ENCODE peak calls at places on chromosomes 2 and 18, in seven cellular contexts. One of them, this sample, is unnamed.

GRCh38 chr2:223560704-223561435 is 41.3 kb downstream of the SCG2 start:
- DNase-seq in mucosa of descending colon: no peak
- DNase-seq in cardiac muscle cell: no peak
- DNase-seq in K562: no peak
- DNase-seq in adrenal gland: no peak
- DNase-seq in astrocyte of the spinal cord: peak
- DNase-seq in upper lobe of right lung: peak
- DNase-seq in this sample: peak

GRCh38 chr2:112995346-112995920 is 9.8 kb upstream of the IL36A start:
- DNase-seq in mucosa of descending colon: no peak
- DNase-seq in cardiac muscle cell: no peak
- DNase-seq in K562: no peak
- DNase-seq in adrenal gland: no peak
- DNase-seq in astrocyte of the spinal cord: no peak
- DNase-seq in upper lobe of right lung: no peak
- DNase-seq in this sample: no peak

GRCh38 chr2:212177724-212178123 is 360.9 kb downstream of the ERBB4 start:
- DNase-seq in mucosa of descending colon: no peak
- DNase-seq in cardiac muscle cell: peak
- DNase-seq in K562: no peak
- DNase-seq in adrenal gland: no peak
- DNase-seq in astrocyte of the spinal cord: no peak
- DNase-seq in upper lobe of right lung: no peak
- DNase-seq in this sample: no peak

GRCh38 chr2:160703648-160704585 is 210.3 kb upstream of the RBMS1 start:
- DNase-seq in mucosa of descending colon: no peak
- DNase-seq in cardiac muscle cell: no peak
- DNase-seq in K562: no peak
- DNase-seq in adrenal gland: no peak
- DNase-seq in astrocyte of the spinal cord: no peak
- DNase-seq in upper lobe of right lung: no peak
- DNase-seq in this sample: no peak

GRCh38 chr2:133608291-133608690 is 40.0 kb upstream of the NCKAP5 start:
- DNase-seq in mucosa of descending colon: no peak
- DNase-seq in cardiac muscle cell: no peak
- DNase-seq in K562: no peak
- DNase-seq in adrenal gland: no peak
- DNase-seq in astrocyte of the spinal cord: no peak
- DNase-seq in upper lobe of right lung: no peak
- DNase-seq in this sample: no peak

GRCh38 chr18:40012931-40013609 is 1942.0 kb upstream of the PIK3C3 start:
- DNase-seq in mucosa of descending colon: no peak
- DNase-seq in cardiac muscle cell: no peak
- DNase-seq in K562: no peak
- DNase-seq in adrenal gland: no peak
- DNase-seq in astrocyte of the spinal cord: peak
- DNase-seq in upper lobe of right lung: no peak
- DNase-seq in this sample: no peak

GRCh38 chr2:24269270-24269669 is 91.1 kb downstream of the ITSN2 start:
- DNase-seq in mucosa of descending colon: no peak
- DNase-seq in cardiac muscle cell: no peak
- DNase-seq in K562: no peak
- DNase-seq in adrenal gland: no peak
- DNase-seq in astrocyte of the spinal cord: no peak
- DNase-seq in upper lobe of right lung: no peak
- DNase-seq in this sample: peak

GRCh38 chr18:80044072-80044471 is 9.8 kb downstream of the RBFA start:
- DNase-seq in mucosa of descending colon: no peak
- DNase-seq in cardiac muscle cell: no peak
- DNase-seq in K562: no peak
- DNase-seq in adrenal gland: no peak
- DNase-seq in astrocyte of the spinal cord: no peak
- DNase-seq in upper lobe of right lung: no peak
- DNase-seq in this sample: no peak

GRCh38 chr18:28718696-28719095 is 541.8 kb upstream of the CDH2 start:
- DNase-seq in mucosa of descending colon: no peak
- DNase-seq in cardiac muscle cell: no peak
- DNase-seq in K562: no peak
- DNase-seq in adrenal gland: no peak
- DNase-seq in astrocyte of the spinal cord: peak
- DNase-seq in upper lobe of right lung: no peak
- DNase-seq in this sample: no peak

GRCh38 chr2:37456479-37456878 is 112.0 kb downstream of the QPCT start:
- DNase-seq in mucosa of descending colon: peak
- DNase-seq in cardiac muscle cell: peak
- DNase-seq in K562: no peak
- DNase-seq in adrenal gland: no peak
- DNase-seq in astrocyte of the spinal cord: no peak
- DNase-seq in upper lobe of right lung: no peak
- DNase-seq in this sample: no peak

GRCh38 chr2:126975671-126976655 is 77.3 kb downstream of the TEX51 start:
- DNase-seq in mucosa of descending colon: no peak
- DNase-seq in cardiac muscle cell: peak
- DNase-seq in K562: no peak
- DNase-seq in adrenal gland: no peak
- DNase-seq in astrocyte of the spinal cord: no peak
- DNase-seq in upper lobe of right lung: no peak
- DNase-seq in this sample: no peak

GRCh38 chr2:199910338-199911051 is 598 bp upstream of the C2orf69 start:
- DNase-seq in mucosa of descending colon: no peak
- DNase-seq in cardiac muscle cell: no peak
- DNase-seq in K562: no peak
- DNase-seq in adrenal gland: no peak
- DNase-seq in astrocyte of the spinal cord: no peak
- DNase-seq in upper lobe of right lung: no peak
- DNase-seq in this sample: no peak

GRCh38 chr2:164891460-164891859 is 49.8 kb upstream of the COBLL1 start:
- DNase-seq in mucosa of descending colon: no peak
- DNase-seq in cardiac muscle cell: no peak
- DNase-seq in K562: no peak
- DNase-seq in adrenal gland: no peak
- DNase-seq in astrocyte of the spinal cord: no peak
- DNase-seq in upper lobe of right lung: no peak
- DNase-seq in this sample: no peak

GRCh38 chr2:114534728-114535084 is 92.3 kb downstream of the DPP10 start:
- DNase-seq in mucosa of descending colon: no peak
- DNase-seq in cardiac muscle cell: no peak
- DNase-seq in K562: no peak
- DNase-seq in adrenal gland: no peak
- DNase-seq in astrocyte of the spinal cord: no peak
- DNase-seq in upper lobe of right lung: no peak
- DNase-seq in this sample: no peak

DNA sequence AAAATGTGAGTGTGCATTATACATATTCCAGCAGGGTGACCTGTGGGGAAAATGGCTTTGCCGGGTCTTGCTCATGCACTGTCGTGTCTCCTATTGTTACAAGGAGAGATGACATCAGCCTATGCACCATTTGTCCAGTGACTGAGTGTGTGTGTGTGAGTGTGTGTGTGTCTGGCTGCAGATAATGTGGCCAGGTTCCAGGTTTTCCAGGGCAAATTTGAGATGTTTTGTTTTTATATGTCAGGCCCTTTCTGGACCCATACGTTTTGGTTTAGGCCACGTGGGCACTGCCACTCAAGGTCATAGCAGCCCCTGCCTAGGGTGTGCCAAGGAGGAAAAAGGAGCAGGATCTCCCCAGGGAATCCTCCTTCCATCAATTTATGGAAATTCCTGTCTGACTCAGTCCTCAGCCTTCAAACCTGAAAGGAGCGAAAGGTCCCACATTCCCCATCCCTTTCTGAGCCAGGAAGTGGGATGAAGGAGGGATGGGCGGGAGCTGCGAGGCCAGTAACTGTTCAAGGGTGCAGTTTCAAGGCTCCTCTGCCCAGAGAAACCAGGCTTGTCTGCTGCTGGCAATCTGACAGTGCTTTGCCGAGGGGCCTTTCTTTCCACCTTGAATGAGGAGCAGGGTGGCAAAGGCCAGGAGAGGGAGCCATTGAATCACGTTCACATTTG is 93.0 kb upstream of the SMAD2 start:
- DNase-seq in mucosa of descending colon: no peak
- DNase-seq in cardiac muscle cell: peak
- DNase-seq in K562: peak
- DNase-seq in adrenal gland: peak
- DNase-seq in astrocyte of the spinal cord: peak
- DNase-seq in upper lobe of right lung: peak
- DNase-seq in this sample: no peak
- TF ChIP-seq CTCF in mucosa of descending colon: no peak
- TF ChIP-seq CTCF in cardiac muscle cell: peak
- TF ChIP-seq CTCF in K562: no peak
- TF ChIP-seq CTCF in adrenal gland: no peak
- TF ChIP-seq CTCF in astrocyte of the spinal cord: peak
- TF ChIP-seq CTCF in upper lobe of right lung: peak
- TF ChIP-seq CTCF in this sample: peak

DNA sequence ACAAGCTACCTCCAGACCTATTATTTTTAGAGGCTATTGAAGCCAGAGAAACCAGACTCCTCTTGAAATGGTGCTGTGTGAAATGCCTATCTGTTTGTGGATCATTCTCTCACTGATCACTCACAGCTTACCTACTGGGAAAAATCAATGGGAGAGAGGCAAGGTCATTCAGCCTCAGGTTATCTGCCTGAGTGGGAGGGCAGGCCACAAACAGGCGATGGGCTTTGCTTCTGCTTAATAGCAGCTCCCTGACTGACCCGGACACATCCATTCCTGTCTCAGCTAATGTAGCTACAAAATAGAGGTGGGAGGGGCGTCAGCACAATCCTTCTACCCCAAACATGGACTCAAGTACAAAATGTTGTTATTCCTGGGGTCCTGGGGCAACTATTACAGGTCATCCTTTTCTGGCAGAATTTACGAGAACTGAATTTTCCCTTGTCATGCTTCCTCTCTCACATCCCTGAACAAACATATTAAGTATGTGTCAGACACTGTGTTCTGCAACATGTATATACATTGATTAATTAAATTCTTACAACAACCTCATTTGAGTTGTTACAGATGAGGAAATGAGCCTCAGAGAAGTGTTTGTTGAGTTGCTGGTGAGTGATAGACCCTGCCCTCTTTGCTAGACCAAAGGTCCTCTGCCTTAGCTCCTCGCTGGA is 60.4 kb downstream of the CDK15 start:
- DNase-seq in mucosa of descending colon: no peak
- DNase-seq in cardiac muscle cell: no peak
- DNase-seq in K562: no peak
- DNase-seq in adrenal gland: no peak
- DNase-seq in astrocyte of the spinal cord: no peak
- DNase-seq in upper lobe of right lung: no peak
- DNase-seq in this sample: no peak
- H3K4me3 ChIP-seq in mucosa of descending colon: no peak
- H3K4me3 ChIP-seq in cardiac muscle cell: no peak
- H3K4me3 ChIP-seq in K562: no peak
- H3K4me3 ChIP-seq in adrenal gland: no peak
- H3K4me3 ChIP-seq in astrocyte of the spinal cord: no peak
- H3K4me3 ChIP-seq in upper lobe of right lung: no peak
- H3K4me3 ChIP-seq in this sample: no peak

GRCh38 chr18:75044791-75045190 is 164.1 kb downstream of the PTGR3 start:
- DNase-seq in mucosa of descending colon: no peak
- DNase-seq in cardiac muscle cell: no peak
- DNase-seq in K562: no peak
- DNase-seq in adrenal gland: no peak
- DNase-seq in astrocyte of the spinal cord: no peak
- DNase-seq in upper lobe of right lung: no peak
- DNase-seq in this sample: no peak

GRCh38 chr18:75045249-75045648 is 163.7 kb downstream of the PTGR3 start:
- DNase-seq in mucosa of descending colon: no peak
- DNase-seq in cardiac muscle cell: no peak
- DNase-seq in K562: no peak
- DNase-seq in adrenal gland: no peak
- DNase-seq in astrocyte of the spinal cord: no peak
- DNase-seq in upper lobe of right lung: no peak
- DNase-seq in this sample: no peak

GRCh38 chr18:75044296-75044695 is 164.6 kb downstream of the PTGR3 start:
- DNase-seq in mucosa of descending colon: no peak
- DNase-seq in cardiac muscle cell: no peak
- DNase-seq in K562: no peak
- DNase-seq in adrenal gland: no peak
- DNase-seq in astrocyte of the spinal cord: no peak
- DNase-seq in upper lobe of right lung: no peak
- DNase-seq in this sample: no peak

GRCh38 chr18:75043478-75043877 is 165.5 kb downstream of the PTGR3 start:
- DNase-seq in mucosa of descending colon: no peak
- DNase-seq in cardiac muscle cell: no peak
- DNase-seq in K562: no peak
- DNase-seq in adrenal gland: no peak
- DNase-seq in astrocyte of the spinal cord: no peak
- DNase-seq in upper lobe of right lung: no peak
- DNase-seq in this sample: no peak

GRCh38 chr18:75041586-75041985 is 167.4 kb downstream of the PTGR3 start:
- DNase-seq in mucosa of descending colon: no peak
- DNase-seq in cardiac muscle cell: peak
- DNase-seq in K562: no peak
- DNase-seq in adrenal gland: no peak
- DNase-seq in astrocyte of the spinal cord: peak
- DNase-seq in upper lobe of right lung: no peak
- DNase-seq in this sample: peak
- TF ChIP-seq CTCF in mucosa of descending colon: no peak
- TF ChIP-seq CTCF in cardiac muscle cell: peak
- TF ChIP-seq CTCF in K562: no peak
- TF ChIP-seq CTCF in adrenal gland: no peak
- TF ChIP-seq CTCF in astrocyte of the spinal cord: peak
- TF ChIP-seq CTCF in upper lobe of right lung: peak
- TF ChIP-seq CTCF in this sample: peak

GRCh38 chr2:40225670-40226069 is 226.2 kb downstream of the SLC8A1 start:
- DNase-seq in mucosa of descending colon: no peak
- DNase-seq in cardiac muscle cell: no peak
- DNase-seq in K562: no peak
- DNase-seq in adrenal gland: no peak
- DNase-seq in astrocyte of the spinal cord: no peak
- DNase-seq in upper lobe of right lung: no peak
- DNase-seq in this sample: no peak

GRCh38 chr2:40224321-40224720 is 227.6 kb downstream of the SLC8A1 start:
- DNase-seq in mucosa of descending colon: no peak
- DNase-seq in cardiac muscle cell: no peak
- DNase-seq in K562: no peak
- DNase-seq in adrenal gland: no peak
- DNase-seq in astrocyte of the spinal cord: no peak
- DNase-seq in upper lobe of right lung: no peak
- DNase-seq in this sample: no peak

GRCh38 chr2:40230186-40230585 is 221.7 kb downstream of the SLC8A1 start:
- DNase-seq in mucosa of descending colon: no peak
- DNase-seq in cardiac muscle cell: no peak
- DNase-seq in K562: no peak
- DNase-seq in adrenal gland: no peak
- DNase-seq in astrocyte of the spinal cord: no peak
- DNase-seq in upper lobe of right lung: no peak
- DNase-seq in this sample: no peak

GRCh38 chr2:40228296-40228695 is 223.6 kb downstream of the SLC8A1 start:
- DNase-seq in mucosa of descending colon: no peak
- DNase-seq in cardiac muscle cell: no peak
- DNase-seq in K562: no peak
- DNase-seq in adrenal gland: no peak
- DNase-seq in astrocyte of the spinal cord: no peak
- DNase-seq in upper lobe of right lung: no peak
- DNase-seq in this sample: no peak

DNA sequence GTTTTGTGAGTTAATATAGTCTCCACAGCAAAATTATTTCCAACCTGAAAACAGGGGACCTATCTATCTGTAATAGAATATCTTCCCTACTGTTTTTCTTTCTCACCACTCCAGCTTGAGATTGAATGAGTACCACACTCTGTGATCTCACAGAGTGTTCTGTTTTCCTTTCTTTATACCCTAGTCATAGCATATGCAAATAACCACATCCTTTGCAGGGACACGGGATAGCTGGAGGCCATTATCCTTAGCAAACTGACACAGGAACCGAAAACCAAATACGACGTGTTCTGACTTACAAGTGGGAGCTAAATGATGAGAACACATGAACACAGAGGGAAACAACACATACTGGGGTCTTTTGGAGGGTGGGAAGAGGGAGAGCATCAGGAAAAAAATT is 224.7 kb downstream of the SLC8A1 start:
- DNase-seq in mucosa of descending colon: no peak
- DNase-seq in cardiac muscle cell: no peak
- DNase-seq in K562: no peak
- DNase-seq in adrenal gland: no peak
- DNase-seq in astrocyte of the spinal cord: peak
- DNase-seq in upper lobe of right lung: no peak
- DNase-seq in this sample: no peak
- H3K4me3 ChIP-seq in mucosa of descending colon: no peak
- H3K4me3 ChIP-seq in cardiac muscle cell: no peak
- H3K4me3 ChIP-seq in K562: no peak
- H3K4me3 ChIP-seq in adrenal gland: no peak
- H3K4me3 ChIP-seq in astrocyte of the spinal cord: no peak
- H3K4me3 ChIP-seq in upper lobe of right lung: no peak
- H3K4me3 ChIP-seq in this sample: no peak